ENCODE peak calls at places on chromosomes 12 and 14, in five cellular contexts. Z is AG04450, O is uterus, L is AG09309, W is Peyer's patch. H is an unnamed sample.
A peak's percentile ranks its signal among the peaks of the same experiment; 100 is the strongest.

GRCh38 chr12:47237751-47238211 is 158.0 kb upstream of the AMIGO2 start:
- DNase-seq in O (no peak), W (no peak), Z (no peak), L (no peak), H (peak; percentile 4)

GRCh38 chr14:33564774-33565630 is 385.9 kb downstream of the EGLN3 start:
- DNase-seq in O (no peak), Z (no peak), W (no peak), L (no peak), H (peak; percentile 54)

GRCh38 chr12:121804417-121805111 is 755 bp downstream of the SETD1B start:
- DNase-seq in L (no peak), W (peak; percentile 73), Z (no peak), O (peak; percentile 51), H (no peak)

GRCh38 chr12:102171951-102172350 is 25.7 kb downstream of the PMCH start:
- DNase-seq in L (no peak), O (no peak), Z (no peak), W (no peak), H (no peak)

GRCh38 chr14:78700236-78700635 is 530.1 kb downstream of the NRXN3 start:
- DNase-seq in W (no peak), L (no peak), Z (no peak), O (no peak), H (no peak)

GRCh38 chr14:89418976-89419375 is 1.9 kb upstream of the FOXN3 start:
- DNase-seq in O (no peak), W (no peak), L (no peak), Z (no peak), H (no peak)

GRCh38 chr14:104975481-104976197 is 2.5 kb downstream of the AHNAK2 start:
- DNase-seq in L (no peak), W (no peak), Z (no peak), O (no peak), H (no peak)

GRCh38 chr14:73610692-73611091 is 1.6 kb upstream of the ACOT6 start:
- DNase-seq in Z (no peak), O (no peak), L (no peak), W (no peak), H (no peak)

GRCh38 chr12:104494137-104494815 is 37.5 kb downstream of the CHST11 start:
- DNase-seq in O (no peak), Z (no peak), L (no peak), W (no peak), H (peak; percentile 15)

GRCh38 chr12:54299515-54300266 is 1.1 kb downstream of the NFE2 start:
- DNase-seq in Z (no peak), W (no peak), O (no peak), L (no peak), H (no peak)

GRCh38 chr12:5557906-5558305 is 126.0 kb downstream of the NTF3 start:
- DNase-seq in L (no peak), W (no peak), O (no peak), Z (no peak), H (no peak)

GRCh38 chr12:11779286-11779685 is 129.8 kb downstream of the ETV6 start:
- DNase-seq in L (peak; percentile 45), Z (no peak), O (no peak), W (no peak), H (peak; percentile 80)

GRCh38 chr12:47772094-47772660 is 861 bp upstream of the SLC48A1 start:
- DNase-seq in W (no peak), Z (no peak), O (no peak), L (no peak), H (no peak)

GRCh38 chr12:55715833-55716581 is at the start of gene BLOC1S1:
- DNase-seq in Z (peak; percentile 86), W (peak; percentile 95), L (peak; percentile 63), O (peak; percentile 93), H (peak; percentile 82)

GRCh38 chr12:48542300-48542928 is 17.0 kb downstream of the OR8S1 start:
- DNase-seq in W (no peak), O (no peak), Z (no peak), L (no peak), H (no peak)

GRCh38 chr14:67447033-67447381 is 35.0 kb upstream of the PLEK2 start:
- DNase-seq in W (no peak), Z (no peak), O (no peak), L (no peak), H (no peak)

GRCh38 chr12:47997321-47997720 is 7.0 kb downstream of the COL2A1 start:
- DNase-seq in W (no peak), L (no peak), O (no peak), Z (no peak), H (no peak)

GRCh38 chr14:77403798-77404197 is 19.5 kb downstream of the NOXRED1 start:
- DNase-seq in L (no peak), O (no peak), Z (no peak), W (no peak), H (no peak)

GRCh38 chr14:60253649-60254048 is 4.6 kb downstream of the PPM1A start:
- DNase-seq in Z (no peak), W (no peak), L (no peak), O (no peak), H (no peak)

GRCh38 chr12:52411806-52412205 is 5.7 kb upstream of the KRT82 start:
- DNase-seq in Z (no peak), W (no peak), O (no peak), L (no peak), H (no peak)

GRCh38 chr12:75460194-75460593 is 20.4 kb upstream of the GLIPR1 start:
- DNase-seq in O (no peak), L (no peak), W (no peak), Z (no peak), H (no peak)

GRCh38 chr12:108846320-108846719 is 11.1 kb downstream of the SSH1 start:
- DNase-seq in W (no peak), L (no peak), O (no peak), Z (no peak), H (no peak)

GRCh38 chr12:15851919-15852318 is 30.3 kb upstream of the STRAP start:
- DNase-seq in O (no peak), L (no peak), Z (no peak), W (no peak), H (no peak)

GRCh38 chr12:97022831-97023230 is 115.8 kb downstream of the NEDD1 start:
- DNase-seq in L (no peak), W (no peak), O (no peak), Z (no peak), H (no peak)

DNA sequence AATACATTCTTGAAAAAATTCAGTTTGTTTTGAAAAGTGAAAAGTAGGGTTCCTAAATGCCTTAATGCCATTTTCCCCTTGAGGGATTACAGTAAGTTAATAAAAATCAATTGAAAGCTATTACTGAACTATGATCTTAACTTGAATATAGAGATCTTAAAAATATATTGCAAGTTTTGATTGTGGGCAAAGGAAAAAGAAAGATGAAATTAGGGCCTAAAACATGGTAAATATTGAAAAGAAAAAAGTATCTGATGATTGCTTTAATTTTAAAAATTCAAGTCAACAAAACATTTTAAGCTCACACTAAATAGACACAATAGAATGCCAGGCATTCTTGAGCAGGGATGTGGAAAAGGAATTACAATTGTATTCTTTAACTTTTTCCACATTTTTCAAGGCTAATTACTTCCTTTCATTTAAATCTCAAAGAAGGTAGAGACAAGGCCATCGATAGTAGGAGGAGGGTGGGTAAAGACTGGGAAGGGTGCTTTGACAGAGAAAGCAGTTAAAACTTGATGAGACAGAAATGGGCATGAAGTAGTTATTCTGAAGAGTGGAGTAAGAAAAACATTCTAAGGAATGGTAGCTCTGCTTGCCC is 294.4 kb downstream of the NELL2 start:
- DNase-seq in Z (no peak), O (no peak), L (no peak), W (no peak), H (no peak)
- H3K4me3 ChIP-seq in Z (no peak overlapping the region), O (no peak overlapping the region), L (no peak overlapping the region), W (no peak overlapping the region), H (no peak overlapping the region)

GRCh38 chr12:65121049-65121955 is at the start of gene WIF1:
- DNase-seq in W (peak; percentile 55), Z (no peak), O (no peak), L (no peak), H (no peak)
- H3K4me3 ChIP-seq in W (peak within 1 kb of the TSS; percentile 1), Z (peak within 1 kb of the TSS; percentile 31), O (no peak within 1 kb of the TSS), L (peak within 1 kb of the TSS; percentile 9), H (peak within 1 kb of the TSS; percentile 44)

GRCh38 chr14:65433157-65433556 is 20.6 kb downstream of the FUT8 start:
- DNase-seq in L (no peak), O (no peak), W (no peak), Z (no peak), H (no peak)
- H3K4me3 ChIP-seq in L (no peak overlapping the region), O (no peak overlapping the region), W (no peak overlapping the region), Z (no peak overlapping the region), H (no peak overlapping the region)

DNA sequence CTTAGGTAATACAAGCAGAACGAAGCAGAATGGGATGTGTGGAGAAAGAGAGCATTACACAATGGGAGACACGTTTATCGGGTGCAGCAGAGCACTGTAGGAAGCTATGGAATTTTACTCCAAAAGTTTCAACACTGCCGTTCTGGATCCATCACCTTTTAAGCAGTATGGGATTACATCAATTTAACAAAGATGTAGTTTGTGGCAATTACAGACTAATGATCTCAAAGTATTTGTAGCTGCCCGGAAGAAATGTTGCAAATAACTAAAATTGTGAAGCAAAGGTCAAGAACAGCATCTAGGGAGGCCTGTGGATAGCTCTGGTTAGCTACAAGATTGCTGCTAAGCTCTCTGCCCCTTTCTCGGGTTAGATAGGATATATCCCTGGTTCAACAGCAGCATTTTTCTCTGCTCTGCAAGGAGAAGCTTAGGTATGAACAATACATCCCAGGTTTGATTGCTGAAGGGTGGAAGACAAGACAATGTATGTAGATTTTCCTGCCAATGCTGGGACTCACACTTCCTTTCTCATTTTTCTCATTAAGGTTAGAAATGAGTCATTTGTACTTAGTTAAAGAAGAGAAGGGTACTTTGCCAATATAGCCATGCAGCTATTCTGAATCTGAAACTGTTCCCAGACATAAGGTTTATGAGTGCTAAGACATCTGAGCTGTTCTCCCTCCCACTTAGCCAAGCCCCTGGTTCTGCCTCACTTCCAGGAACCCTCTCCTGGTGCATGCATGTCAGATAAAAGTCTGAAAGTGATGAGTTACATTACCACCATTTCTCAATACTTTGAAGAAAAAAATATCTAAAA is 75.0 kb upstream of the HIF1A start:
- DNase-seq in W (no peak), Z (peak; percentile 57), O (no peak), L (peak; percentile 98), H (peak; percentile 98)
- H3K4me3 ChIP-seq in W (no peak overlapping the region), Z (no peak overlapping the region), O (no peak overlapping the region), L (no peak overlapping the region), H (no peak overlapping the region)

H was measured in skeletal muscle cell.